ENCODE peak calls at places on chromosomes 16 and 17, in six cellular contexts. C is GM23248, V is body of pancreas, A is endodermal cell, R is A549, W is neural progenitor cell. Q is an unnamed sample. For H3K4me1, the result is how much of the 10 kb centered on the place peaks cover.

GRCh38 chr17:40309031-40309937 is at the start of gene RARA:
- DNase-seq in A (peak), C (peak), W (peak), V (peak), R (peak), Q (peak)

GRCh38 chr17:66635646-66636045 is 199.3 kb upstream of the CACNG5 start:
- DNase-seq in W (no peak), V (no peak), R (no peak), A (no peak), C (no peak), Q (no peak)

GRCh38 chr16:27314161-27314723 is 468 bp downstream of the IL4R start:
- DNase-seq in R (peak), A (peak), W (no peak), C (peak), V (peak), Q (peak)

GRCh38 chr16:63530974-63531373 is 1494.7 kb upstream of the CDH8 start:
- DNase-seq in A (no peak), W (no peak), C (no peak), R (no peak), V (no peak), Q (no peak)

GRCh38 chr16:74226361-74226979 is 70.1 kb upstream of the PSMD7 start:
- DNase-seq in C (peak), W (peak), V (no peak), A (no peak), R (peak), Q (no peak)

GRCh38 chr17:48612854-48613691 is 2.0 kb downstream of the HOXB8 start:
- DNase-seq in V (no peak), W (peak), C (peak), A (peak), R (peak), Q (no peak)

GRCh38 chr16:49620158-49620867 is 235.6 kb downstream of the ZNF423 start:
- DNase-seq in A (peak), C (peak), V (peak), R (peak), W (no peak), Q (peak)

GRCh38 chr16:76791151-76791550 is 399.8 kb upstream of the MON1B start:
- DNase-seq in A (no peak), W (no peak), C (no peak), R (no peak), V (no peak), Q (no peak)

GRCh38 chr17:55072910-55073309 is 104.3 kb downstream of the STXBP4 start:
- DNase-seq in V (no peak), A (no peak), C (peak), W (no peak), R (no peak), Q (no peak)

GRCh38 chr16:17304814-17305169 is 166.0 kb downstream of the XYLT1 start:
- DNase-seq in V (no peak), C (no peak), R (no peak), A (no peak), W (no peak), Q (no peak)

GRCh38 chr17:1931759-1932579 is 93.2 kb downstream of the RTN4RL1 start:
- DNase-seq in R (no peak), V (peak), A (peak), C (peak), W (peak), Q (peak)

GRCh38 chr16:32116080-32116479 is 137.0 kb upstream of the TP53TG3D start:
- DNase-seq in V (no peak), R (no peak), C (peak), A (no peak), W (no peak), Q (peak)

GRCh38 chr17:77126519-77126918 is 14.2 kb upstream of the SEC14L1 start:
- DNase-seq in C (no peak), V (peak), R (peak), W (no peak), A (no peak), Q (no peak)
- H3K4me1 ChIP-seq in C (half or more), V (under half), R (half or more), W (under half), A (under half), Q (under half)

GRCh38 chr17:44084131-44084538 is 13.6 kb downstream of the G6PC3 start:
- DNase-seq in C (peak), W (peak), R (no peak), V (no peak), A (peak), Q (no peak)
- H3K4me1 ChIP-seq in C (under half), W (under half), R (under half), V (under half), A (under half), Q (under half)

GRCh38 chr16:2179107-2179501 is 17.3 kb downstream of the CASKIN1 start:
- DNase-seq in V (no peak), W (no peak), C (no peak), R (no peak), A (no peak), Q (no peak)

GRCh38 chr16:2177101-2177500 is 19.3 kb downstream of the CASKIN1 start:
- DNase-seq in C (no peak), V (no peak), W (no peak), R (no peak), A (no peak), Q (no peak)

GRCh38 chr16:2179576-2179975 is 16.8 kb downstream of the CASKIN1 start:
- DNase-seq in V (no peak), R (no peak), W (no peak), C (no peak), A (no peak), Q (no peak)

GRCh38 chr16:2177561-2177960 is 18.8 kb downstream of the CASKIN1 start:
- DNase-seq in W (no peak), A (no peak), R (no peak), V (no peak), C (no peak), Q (no peak)

DNA sequence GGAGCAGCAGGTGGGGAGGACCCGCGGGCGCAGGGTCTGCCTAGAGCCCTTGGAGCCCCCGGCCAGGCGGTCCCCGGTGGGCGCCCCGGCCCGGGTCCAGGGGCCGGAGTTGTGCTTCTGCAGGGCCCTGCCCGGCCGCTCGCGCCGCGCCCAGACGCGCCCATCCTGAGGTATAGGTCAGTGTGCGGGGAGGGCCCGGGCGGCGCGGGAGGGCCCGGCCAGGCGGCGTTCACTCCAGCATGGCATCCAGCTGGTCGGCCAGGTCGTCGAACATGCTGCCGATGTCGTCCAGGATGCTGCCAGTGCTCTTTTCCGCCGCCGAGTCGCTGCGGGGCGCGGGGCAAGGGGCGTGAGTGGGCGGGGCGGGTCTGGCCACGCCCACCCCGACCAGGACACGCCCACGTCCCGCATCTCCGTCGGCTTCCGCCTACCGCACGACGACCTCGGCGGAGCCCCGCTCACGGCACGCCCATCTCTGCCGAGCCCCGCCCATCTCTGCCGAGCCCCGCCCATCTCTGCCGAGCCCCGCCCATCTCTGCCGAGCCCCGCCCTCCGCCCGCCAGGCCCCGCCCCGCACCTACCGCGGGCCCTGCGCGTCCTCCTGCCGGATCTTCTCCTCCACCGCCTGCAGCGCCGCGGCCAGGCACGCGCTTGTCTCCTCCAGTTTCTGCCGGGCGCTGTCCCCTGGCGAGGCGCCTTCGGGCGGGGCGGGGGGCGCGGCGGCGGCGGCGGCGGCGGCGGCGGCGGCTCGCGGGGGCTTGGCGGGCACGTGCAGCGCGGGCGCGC is 17.9 kb downstream of the CASKIN1 start:
- DNase-seq in A (peak), R (peak), C (peak), W (peak), V (no peak), Q (no peak)
- H3K4me1 ChIP-seq in A (under half), R (under half), C (under half), W (under half), V (under half), Q (under half)

DNA sequence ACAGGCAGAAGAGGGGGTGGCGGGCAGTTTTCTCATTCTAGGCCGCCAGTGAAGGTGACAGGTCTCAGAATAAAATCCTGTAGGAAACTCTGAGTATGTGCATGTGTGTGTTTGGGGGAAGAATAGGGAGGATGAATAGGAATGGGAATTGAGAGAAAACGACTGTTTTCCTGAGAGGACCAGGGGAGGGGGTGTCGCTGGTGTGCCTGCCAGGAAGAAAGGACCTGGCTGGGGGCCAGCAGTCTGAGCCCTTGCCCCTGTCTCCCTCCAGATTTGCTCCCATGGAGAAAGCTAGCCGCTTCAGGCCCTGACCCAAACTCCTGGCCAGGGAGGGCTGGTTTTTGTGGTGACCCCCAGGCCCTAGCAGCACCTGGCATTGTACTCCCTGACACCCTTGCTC is 14.4 kb downstream of the C17orf50 start:
- DNase-seq in C (no peak), W (no peak), V (no peak), A (no peak), R (no peak), Q (no peak)
- H3K4me1 ChIP-seq in C (under half), W (under half), V (under half), A (under half), R (under half), Q (under half)